ENCODE peak calls at places on chromosomes 16 and 17, in eight cellular contexts. One of them, this sample, is unnamed.
A peak's percentile ranks its signal among the peaks of the same experiment; 100 is the strongest.

GRCh38 chr16:56258508-56259424 is 67.5 kb downstream of the GNAO1 start:
- DNase-seq in type B pancreatic cell: no peak
- DNase-seq in glomerular endothelial cell: no peak
- DNase-seq in CD8-positive, alpha-beta T cell: no peak
- DNase-seq in stromal cell of bone marrow: no peak
- DNase-seq in RCC 7860: no peak
- DNase-seq in NCI-H2227 treated with DMSO at 0.1 percent for 48 hours: no peak
- DNase-seq in M059J: no peak
- DNase-seq in this sample: peak; percentile 89

GRCh38 chr16:88375236-88376052 is 7.3 kb upstream of the ZNF469 start:
- DNase-seq in type B pancreatic cell: no peak
- DNase-seq in M059J: no peak
- DNase-seq in stromal cell of bone marrow: no peak
- DNase-seq in glomerular endothelial cell: no peak
- DNase-seq in RCC 7860: no peak
- DNase-seq in NCI-H2227 treated with DMSO at 0.1 percent for 48 hours: no peak
- DNase-seq in CD8-positive, alpha-beta T cell: no peak
- DNase-seq in this sample: no peak

GRCh38 chr17:50034504-50035364 is 21.2 kb upstream of the ITGA3 start:
- DNase-seq in RCC 7860: no peak
- DNase-seq in glomerular endothelial cell: no peak
- DNase-seq in stromal cell of bone marrow: no peak
- DNase-seq in type B pancreatic cell: no peak
- DNase-seq in M059J: no peak
- DNase-seq in NCI-H2227 treated with DMSO at 0.1 percent for 48 hours: no peak
- DNase-seq in CD8-positive, alpha-beta T cell: no peak
- DNase-seq in this sample: no peak

GRCh38 chr17:60947100-60947499 is 269.4 kb downstream of the BCAS3 start:
- DNase-seq in RCC 7860: no peak
- DNase-seq in stromal cell of bone marrow: peak; percentile 28
- DNase-seq in type B pancreatic cell: no peak
- DNase-seq in glomerular endothelial cell: no peak
- DNase-seq in NCI-H2227 treated with DMSO at 0.1 percent for 48 hours: no peak
- DNase-seq in CD8-positive, alpha-beta T cell: no peak
- DNase-seq in M059J: peak; percentile 36
- DNase-seq in this sample: no peak

GRCh38 chr16:56245197-56245596 is 53.9 kb downstream of the GNAO1 start:
- DNase-seq in glomerular endothelial cell: no peak
- DNase-seq in stromal cell of bone marrow: no peak
- DNase-seq in CD8-positive, alpha-beta T cell: no peak
- DNase-seq in NCI-H2227 treated with DMSO at 0.1 percent for 48 hours: no peak
- DNase-seq in RCC 7860: no peak
- DNase-seq in M059J: peak; percentile 98
- DNase-seq in type B pancreatic cell: no peak
- DNase-seq in this sample: no peak

GRCh38 chr17:77145209-77145608 is 4.4 kb downstream of the SEC14L1 start:
- DNase-seq in RCC 7860: no peak
- DNase-seq in M059J: no peak
- DNase-seq in type B pancreatic cell: no peak
- DNase-seq in CD8-positive, alpha-beta T cell: no peak
- DNase-seq in NCI-H2227 treated with DMSO at 0.1 percent for 48 hours: no peak
- DNase-seq in glomerular endothelial cell: no peak
- DNase-seq in stromal cell of bone marrow: no peak
- DNase-seq in this sample: no peak

GRCh38 chr16:3797904-3798811 is 80.8 kb upstream of the TRAP1 start:
- DNase-seq in CD8-positive, alpha-beta T cell: no peak
- DNase-seq in type B pancreatic cell: no peak
- DNase-seq in glomerular endothelial cell: no peak
- DNase-seq in M059J: no peak
- DNase-seq in RCC 7860: no peak
- DNase-seq in NCI-H2227 treated with DMSO at 0.1 percent for 48 hours: no peak
- DNase-seq in stromal cell of bone marrow: no peak
- DNase-seq in this sample: no peak

GRCh38 chr16:21524068-21524751 is 75.2 kb upstream of the METTL9 start:
- DNase-seq in CD8-positive, alpha-beta T cell: no peak
- DNase-seq in glomerular endothelial cell: no peak
- DNase-seq in NCI-H2227 treated with DMSO at 0.1 percent for 48 hours: no peak
- DNase-seq in M059J: no peak
- DNase-seq in stromal cell of bone marrow: no peak
- DNase-seq in type B pancreatic cell: no peak
- DNase-seq in RCC 7860: no peak
- DNase-seq in this sample: no peak

GRCh38 chr17:82815354-82815753 is 24.5 kb downstream of the ZNF750 start:
- DNase-seq in RCC 7860: no peak
- DNase-seq in type B pancreatic cell: no peak
- DNase-seq in M059J: no peak
- DNase-seq in stromal cell of bone marrow: no peak
- DNase-seq in glomerular endothelial cell: no peak
- DNase-seq in CD8-positive, alpha-beta T cell: no peak
- DNase-seq in NCI-H2227 treated with DMSO at 0.1 percent for 48 hours: no peak
- DNase-seq in this sample: no peak

GRCh38 chr16:88910284-88911147 is 44.1 kb upstream of the PABPN1L start:
- DNase-seq in M059J: no peak
- DNase-seq in stromal cell of bone marrow: no peak
- DNase-seq in CD8-positive, alpha-beta T cell: no peak
- DNase-seq in glomerular endothelial cell: no peak
- DNase-seq in type B pancreatic cell: no peak
- DNase-seq in NCI-H2227 treated with DMSO at 0.1 percent for 48 hours: no peak
- DNase-seq in RCC 7860: no peak
- DNase-seq in this sample: no peak

GRCh38 chr16:87297918-87298631 is 19.1 kb downstream of the C16orf95 start:
- DNase-seq in RCC 7860: no peak
- DNase-seq in M059J: no peak
- DNase-seq in NCI-H2227 treated with DMSO at 0.1 percent for 48 hours: no peak
- DNase-seq in type B pancreatic cell: no peak
- DNase-seq in stromal cell of bone marrow: no peak
- DNase-seq in glomerular endothelial cell: no peak
- DNase-seq in CD8-positive, alpha-beta T cell: peak; percentile 11
- DNase-seq in this sample: no peak

GRCh38 chr17:70205386-70205785 is 36.1 kb downstream of the KCNJ2 start:
- DNase-seq in NCI-H2227 treated with DMSO at 0.1 percent for 48 hours: no peak
- DNase-seq in glomerular endothelial cell: no peak
- DNase-seq in stromal cell of bone marrow: no peak
- DNase-seq in type B pancreatic cell: no peak
- DNase-seq in CD8-positive, alpha-beta T cell: no peak
- DNase-seq in RCC 7860: no peak
- DNase-seq in M059J: peak; percentile 7
- DNase-seq in this sample: no peak

GRCh38 chr17:70276931-70277330 is 107.6 kb downstream of the KCNJ2 start:
- DNase-seq in M059J: peak; percentile 39
- DNase-seq in RCC 7860: no peak
- DNase-seq in stromal cell of bone marrow: peak; percentile 21
- DNase-seq in CD8-positive, alpha-beta T cell: no peak
- DNase-seq in NCI-H2227 treated with DMSO at 0.1 percent for 48 hours: no peak
- DNase-seq in type B pancreatic cell: no peak
- DNase-seq in glomerular endothelial cell: no peak
- DNase-seq in this sample: no peak

GRCh38 chr16:84985079-84986065 is 26.0 kb downstream of the ZDHHC7 start:
- DNase-seq in stromal cell of bone marrow: peak; percentile 82
- DNase-seq in glomerular endothelial cell: no peak
- DNase-seq in NCI-H2227 treated with DMSO at 0.1 percent for 48 hours: no peak
- DNase-seq in M059J: peak; percentile 93
- DNase-seq in RCC 7860: peak; percentile 71
- DNase-seq in CD8-positive, alpha-beta T cell: no peak
- DNase-seq in type B pancreatic cell: no peak
- DNase-seq in this sample: no peak

GRCh38 chr16:81513204-81514040 is 68.8 kb downstream of the CMIP start:
- DNase-seq in CD8-positive, alpha-beta T cell: no peak
- DNase-seq in glomerular endothelial cell: no peak
- DNase-seq in stromal cell of bone marrow: no peak
- DNase-seq in NCI-H2227 treated with DMSO at 0.1 percent for 48 hours: no peak
- DNase-seq in type B pancreatic cell: no peak
- DNase-seq in M059J: no peak
- DNase-seq in RCC 7860: no peak
- DNase-seq in this sample: no peak

GRCh38 chr16:71360378-71360777 is 1.9 kb downstream of the CALB2 start:
- DNase-seq in CD8-positive, alpha-beta T cell: no peak
- DNase-seq in NCI-H2227 treated with DMSO at 0.1 percent for 48 hours: no peak
- DNase-seq in RCC 7860: peak; percentile 84
- DNase-seq in M059J: peak; percentile 91
- DNase-seq in glomerular endothelial cell: peak; percentile 20
- DNase-seq in stromal cell of bone marrow: peak; percentile 72
- DNase-seq in type B pancreatic cell: no peak
- DNase-seq in this sample: no peak

GRCh38 chr16:70472786-70473433 is 18.5 kb downstream of the FCSK start:
- DNase-seq in CD8-positive, alpha-beta T cell: no peak
- DNase-seq in M059J: no peak
- DNase-seq in stromal cell of bone marrow: no peak
- DNase-seq in NCI-H2227 treated with DMSO at 0.1 percent for 48 hours: no peak
- DNase-seq in type B pancreatic cell: no peak
- DNase-seq in glomerular endothelial cell: no peak
- DNase-seq in RCC 7860: no peak
- DNase-seq in this sample: no peak

GRCh38 chr16:559411-560207 is 585 bp upstream of the PRR35 start:
- DNase-seq in NCI-H2227 treated with DMSO at 0.1 percent for 48 hours: no peak
- DNase-seq in CD8-positive, alpha-beta T cell: no peak
- DNase-seq in RCC 7860: no peak
- DNase-seq in M059J: no peak
- DNase-seq in type B pancreatic cell: no peak
- DNase-seq in stromal cell of bone marrow: no peak
- DNase-seq in glomerular endothelial cell: no peak
- DNase-seq in this sample: no peak

GRCh38 chr17:57523926-57524634 is 221.0 kb downstream of the CCDC182 start:
- DNase-seq in stromal cell of bone marrow: no peak
- DNase-seq in M059J: peak; percentile 86
- DNase-seq in NCI-H2227 treated with DMSO at 0.1 percent for 48 hours: no peak
- DNase-seq in type B pancreatic cell: no peak
- DNase-seq in RCC 7860: peak; percentile 63
- DNase-seq in CD8-positive, alpha-beta T cell: no peak
- DNase-seq in glomerular endothelial cell: no peak
- DNase-seq in this sample: no peak

GRCh38 chr17:6059406-6059805 is 10.8 kb upstream of the WSCD1 start:
- DNase-seq in CD8-positive, alpha-beta T cell: no peak
- DNase-seq in glomerular endothelial cell: no peak
- DNase-seq in stromal cell of bone marrow: no peak
- DNase-seq in type B pancreatic cell: no peak
- DNase-seq in RCC 7860: no peak
- DNase-seq in NCI-H2227 treated with DMSO at 0.1 percent for 48 hours: no peak
- DNase-seq in M059J: no peak
- DNase-seq in this sample: no peak